ENCODE peak calls at places on chromosomes 2 and 18, in five cellular contexts. L, S, A, M and C are unnamed samples.

GRCh38 chr2:148927010-148927409 is 52.0 kb downstream of the KIF5C start:
- DNase-seq in L (no peak), S (peak), A (no peak), M (no peak), C (peak)

GRCh38 chr2:100106460-100106859 is 35.9 kb downstream of the AFF3 start:
- DNase-seq in L (no peak), S (peak), A (no peak), M (peak), C (no peak)

GRCh38 chr2:128319773-128320608 is 1.3 kb upstream of the HS6ST1 start:
- DNase-seq in L (no peak), S (no peak), A (peak), M (peak), C (no peak)

GRCh38 chr2:227182765-227183164 is 18.3 kb downstream of the COL4A3 start:
- DNase-seq in L (no peak), S (no peak), A (no peak), M (no peak), C (no peak)

GRCh38 chr18:9137168-9138066 is 836 bp downstream of the ANKRD12 start:
- DNase-seq in L (peak), S (peak), A (peak), M (peak), C (peak)

GRCh38 chr18:32934201-32934600 is 161.4 kb upstream of the KLHL14 start:
- DNase-seq in L (no peak), S (no peak), A (no peak), M (no peak), C (no peak)

GRCh38 chr2:191037351-191037750 is 23.4 kb upstream of the STAT1 start:
- DNase-seq in L (no peak), S (no peak), A (no peak), M (no peak), C (no peak)

GRCh38 chr18:63775166-63775730 is at the start of gene SERPINB7:
- DNase-seq in L (no peak), S (no peak), A (no peak), M (no peak), C (no peak)

GRCh38 chr2:62216616-62217015 is 20.7 kb downstream of the B3GNT2 start:
- DNase-seq in L (peak), S (no peak), A (no peak), M (no peak), C (no peak)

GRCh38 chr2:241702155-241702404 is 241 bp downstream of the ING5 start:
- DNase-seq in L (no peak), S (no peak), A (no peak), M (peak), C (no peak)

GRCh38 chr2:231886071-231886681 is 40.0 kb downstream of the NPPC start:
- DNase-seq in L (no peak), S (no peak), A (no peak), M (no peak), C (no peak)

GRCh38 chr18:9741821-9742541 is 33.9 kb downstream of the RAB31 start:
- DNase-seq in L (no peak), S (peak), A (no peak), M (peak), C (no peak)

GRCh38 chr18:24014986-24015896 is 687 bp downstream of the TTC39C start:
- DNase-seq in L (peak), S (peak), A (peak), M (peak), C (peak)

GRCh38 chr2:129518937-129519336 is 460.5 kb upstream of the RAB6C start:
- DNase-seq in L (no peak), S (no peak), A (no peak), M (no peak), C (no peak)

GRCh38 chr2:217835931-217836881 is 166.6 kb downstream of the TNS1 start:
- DNase-seq in L (peak), S (peak), A (no peak), M (no peak), C (no peak)

GRCh38 chr18:63832470-63832869 is 55.0 kb upstream of the SERPINB2 start:
- DNase-seq in L (no peak), S (no peak), A (no peak), M (no peak), C (no peak)

GRCh38 chr2:120683081-120683480 is 52.6 kb upstream of the GLI2 start:
- DNase-seq in L (no peak), S (no peak), A (peak), M (no peak), C (peak)